ENCODE peak calls at places on chromosomes 6 and 20, in five cellular contexts. J, R, H, O and M are unnamed samples.

GRCh38 chr6:150008588-150008987 is 16.7 kb downstream of the RAET1L start:
- DNase-seq in H (no peak), J (peak), R (peak), O (no peak), M (no peak)

GRCh38 chr20:38961530-38962043 is 557 bp upstream of the DHX35 start:
- DNase-seq in O (no peak), H (no peak), R (no peak), J (no peak), M (no peak)

GRCh38 chr6:157428418-157429202 is 47.6 kb downstream of the ZDHHC14 start:
- DNase-seq in R (peak), H (no peak), J (peak), O (no peak), M (peak)

GRCh38 chr6:81766482-81767069 is 14.1 kb upstream of the TENT5A start:
- DNase-seq in H (no peak), O (no peak), J (no peak), R (no peak), M (peak)

GRCh38 chr6:146358341-146359046 is 185.1 kb upstream of the RAB32 start:
- DNase-seq in H (no peak), J (no peak), O (no peak), R (no peak), M (no peak)

GRCh38 chr6:71333700-71334099 is 45.1 kb downstream of the OGFRL1 start:
- DNase-seq in H (no peak), O (no peak), J (no peak), R (no peak), M (no peak)

GRCh38 chr20:62980970-62981369 is 25.8 kb downstream of the BHLHE23 start:
- DNase-seq in H (no peak), O (no peak), J (no peak), R (no peak), M (no peak)

GRCh38 chr6:68747110-68747509 is 112.0 kb downstream of the ADGRB3 start:
- DNase-seq in J (no peak), R (no peak), O (no peak), H (no peak), M (no peak)

GRCh38 chr20:14055127-14055742 is 59.9 kb downstream of the MACROD2 start:
- DNase-seq in J (peak), R (peak), O (no peak), H (no peak), M (peak)

GRCh38 chr6:45923831-45924391 is 91.7 kb downstream of the CLIC5 start:
- DNase-seq in H (no peak), O (no peak), J (no peak), R (no peak), M (no peak)

GRCh38 chr6:133555726-133556125 is 314.6 kb downstream of the EYA4 start:
- DNase-seq in J (no peak), O (no peak), R (no peak), H (no peak), M (no peak)

GRCh38 chr6:150640556-150641206 is 41.0 kb downstream of the PLEKHG1 start:
- DNase-seq in O (no peak), J (no peak), H (no peak), R (no peak), M (no peak)

GRCh38 chr6:168050225-168050796 is 28.7 kb downstream of the FRMD1 start:
- DNase-seq in H (no peak), O (no peak), R (no peak), J (no peak), M (no peak)

GRCh38 chr6:10800810-10801209 is 37.5 kb downstream of the MAK start:
- DNase-seq in J (peak), R (no peak), O (no peak), H (no peak), M (peak)

GRCh38 chr6:73216859-73217258 is 8.4 kb downstream of the KHDC1L start:
- DNase-seq in R (no peak), O (no peak), J (no peak), H (no peak), M (no peak)

GRCh38 chr6:101956961-101957360 is 563.5 kb downstream of the GRIK2 start:
- DNase-seq in R (no peak), H (no peak), O (no peak), J (no peak), M (no peak)

GRCh38 chr6:159311618-159312017 is 142.4 kb downstream of the FNDC1 start:
- DNase-seq in H (no peak), J (no peak), R (no peak), O (no peak), M (no peak)

GRCh38 chr20:44969320-44969879 is 3.1 kb downstream of the STK4 start:
- DNase-seq in H (no peak), R (no peak), O (no peak), J (no peak), M (no peak)

GRCh38 chr6:37807656-37808055 is 11.9 kb upstream of the ZFAND3 start:
- DNase-seq in R (no peak), H (no peak), J (no peak), O (no peak), M (no peak)

GRCh38 chr6:165178056-165178455 is 131.3 kb downstream of the C6orf118 start:
- DNase-seq in H (no peak), R (no peak), J (no peak), O (no peak), M (no peak)

GRCh38 chr6:125871365-125871764 is 80.6 kb downstream of the NCOA7 start:
- DNase-seq in R (no peak), H (no peak), O (no peak), J (no peak), M (no peak)

GRCh38 chr20:47356526-47357295 is at the start of gene ZMYND8:
- DNase-seq in H (peak), R (peak), O (peak), J (peak), M (peak)

GRCh38 chr20:47354710-47355488 is 1.6 kb downstream of the ZMYND8 start:
- DNase-seq in R (no peak), O (no peak), J (no peak), H (no peak), M (peak)

GRCh38 chr20:47355489-47356219 is 845 bp downstream of the ZMYND8 start:
- DNase-seq in J (no peak), R (no peak), O (no peak), H (no peak), M (no peak)

GRCh38 chr20:47357296-47358051 is 975 bp upstream of the ZMYND8 start:
- DNase-seq in J (peak), R (peak), O (peak), H (no peak), M (peak)

GRCh38 chr20:47356220-47356525 is 326 bp downstream of the ZMYND8 start:
- DNase-seq in H (no peak), R (peak), J (no peak), O (no peak), M (no peak)
- H3K9ac ChIP-seq in H (peak), R (peak), J (peak), O (no peak), M (peak)

GRCh38 chr6:32852844-32853540 is 512 bp downstream of the TAP1 start:
- DNase-seq in H (no peak), O (peak), R (no peak), J (no peak), M (no peak)

GRCh38 chr6:32854376-32855178 is 585 bp downstream of the PSMB9 start:
- DNase-seq in R (no peak), O (no peak), H (no peak), J (no peak), M (no peak)

GRCh38 chr6:32855467-32856174 is 1.6 kb downstream of the PSMB9 start:
- DNase-seq in J (no peak), R (no peak), H (no peak), O (no peak), M (no peak)

GRCh38 chr6:32852018-32852843 is 1.3 kb downstream of the TAP1 start:
- DNase-seq in H (no peak), O (no peak), J (no peak), R (no peak), M (no peak)

GRCh38 chr6:32853541-32854375 is at the start of the genes PSMB9 and TAP1:
- DNase-seq in R (peak), J (peak), O (peak), H (peak), M (peak)
- TF ChIP-seq POLR2A in R (no peak), J (peak), O (peak), H (peak), M (peak)

GRCh38 chr20:50222568-50223320 is 32.1 kb downstream of the CEBPB start:
- DNase-seq in O (no peak), R (no peak), H (no peak), J (no peak), M (no peak)

GRCh38 chr20:50223321-50223995 is 32.8 kb downstream of the CEBPB start:
- DNase-seq in H (no peak), J (no peak), R (no peak), O (no peak), M (no peak)

GRCh38 chr20:50226093-50226974 is 35.7 kb downstream of the CEBPB start:
- DNase-seq in H (no peak), R (peak), O (no peak), J (no peak), M (no peak)

GRCh38 chr20:50224052-50224451 is 33.4 kb downstream of the CEBPB start:
- DNase-seq in O (no peak), H (no peak), J (no peak), R (no peak), M (no peak)

DNA sequence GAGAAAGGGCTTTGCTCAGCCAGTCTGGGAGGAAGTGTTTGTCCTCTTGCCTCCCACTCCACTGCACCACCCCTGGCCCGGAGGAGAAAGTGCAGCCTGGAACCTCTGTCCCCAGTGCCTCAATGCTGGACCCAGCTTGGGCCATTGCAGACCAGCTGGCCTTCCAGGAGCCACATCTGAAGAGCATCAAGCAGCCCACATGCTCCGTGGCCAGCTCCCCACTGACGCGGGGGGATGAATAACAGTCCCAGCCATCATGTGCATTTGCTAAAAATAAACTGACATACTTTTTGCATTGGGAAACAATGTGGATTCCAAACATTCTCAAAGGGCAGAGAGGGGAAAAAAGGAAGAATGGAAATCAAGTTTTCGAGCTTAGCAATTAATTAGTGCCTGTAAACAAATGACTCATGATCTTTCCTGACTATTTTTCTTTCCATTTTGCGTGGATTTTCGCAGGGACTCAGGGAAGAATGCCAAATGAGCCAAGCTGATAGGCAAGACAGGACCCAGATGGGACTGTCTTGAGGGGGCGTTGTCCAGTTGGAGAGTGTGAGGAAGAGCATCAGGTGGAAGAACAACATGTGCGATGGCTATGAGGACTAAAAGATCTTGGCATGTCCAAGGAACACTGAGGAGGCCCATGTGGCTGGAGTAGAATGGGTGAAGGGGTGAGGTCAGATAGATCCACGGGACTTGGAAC is 34.1 kb downstream of the CEBPB start:
- DNase-seq in R (peak), H (no peak), O (no peak), J (no peak), M (no peak)
- TF ChIP-seq JUND in R (no peak), H (no peak), O (no peak), J (no peak), M (no peak)

GRCh38 chr20:21557246-21557982 is 43.5 kb upstream of the NKX2-2 start:
- DNase-seq in R (no peak), J (no peak), H (no peak), O (no peak), M (no peak)

GRCh38 chr20:21554985-21555384 is 41.1 kb upstream of the NKX2-2 start:
- DNase-seq in O (no peak), J (no peak), R (no peak), H (no peak), M (no peak)

GRCh38 chr20:21555470-21556120 is 41.7 kb upstream of the NKX2-2 start:
- DNase-seq in O (no peak), J (no peak), H (no peak), R (no peak), M (no peak)

GRCh38 chr20:21556398-21556797 is 42.5 kb upstream of the NKX2-2 start:
- DNase-seq in O (no peak), H (no peak), R (no peak), J (no peak), M (no peak)

GRCh38 chr20:21554376-21554890 is 40.6 kb upstream of the NKX2-2 start:
- DNase-seq in J (no peak), R (no peak), H (no peak), O (no peak), M (no peak)
- H3K9ac ChIP-seq in J (no peak), R (no peak), H (no peak), O (no peak), M (no peak)

GRCh38 chr6:80638222-80639055 is 532.0 kb downstream of the BCKDHB start:
- DNase-seq in J (peak), O (no peak), R (no peak), H (peak), M (peak)
- TF ChIP-seq POLR2A in J (no peak), O (no peak), R (no peak), H (no peak), M (no peak)

GRCh38 chr6:43812850-43813584 is 43.0 kb downstream of the VEGFA start:
- DNase-seq in R (no peak), O (no peak), H (peak), J (no peak), M (no peak)
- TF ChIP-seq JUND in R (no peak), O (no peak), H (no peak), J (no peak), M (peak)

DNA sequence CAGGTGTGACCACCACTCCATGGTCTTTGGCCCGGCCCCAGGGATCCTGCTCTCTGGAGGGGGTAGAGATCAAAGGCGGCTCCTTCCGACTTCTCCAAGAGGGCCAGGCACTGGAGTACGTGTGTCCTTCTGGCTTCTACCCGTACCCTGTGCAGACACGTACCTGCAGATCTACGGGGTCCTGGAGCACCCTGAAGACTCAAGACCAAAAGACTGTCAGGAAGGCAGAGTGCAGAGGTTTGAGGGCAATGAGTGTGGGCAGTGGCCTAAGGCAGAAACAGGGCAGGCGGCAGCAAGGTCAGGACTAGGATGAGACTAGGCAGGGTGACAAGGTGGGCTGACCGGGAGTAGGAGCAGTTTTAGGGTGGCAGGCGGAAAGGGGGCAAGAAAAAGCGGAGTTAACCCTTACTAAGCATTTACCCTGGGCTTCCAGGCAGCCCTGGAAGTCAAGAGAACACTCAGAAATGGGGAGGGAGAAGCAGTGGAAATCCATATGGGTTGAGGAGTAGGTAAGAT is 533 bp downstream of the CFB start:
- DNase-seq in J (no peak), H (no peak), O (no peak), R (no peak), M (no peak)
- H3K9ac ChIP-seq in J (no peak), H (no peak), O (no peak), R (no peak), M (peak)

GRCh38 chr6:14119764-14120163 is 2.2 kb downstream of the CD83 start:
- DNase-seq in R (no peak), H (no peak), J (no peak), O (no peak), M (no peak)

GRCh38 chr6:14120556-14120955 is 3.0 kb downstream of the CD83 start:
- DNase-seq in R (no peak), O (no peak), J (no peak), H (no peak), M (no peak)

GRCh38 chr6:14118091-14118439 is 493 bp downstream of the CD83 start:
- DNase-seq in J (no peak), H (no peak), R (no peak), O (no peak), M (no peak)

GRCh38 chr6:14118444-14118843 is 872 bp downstream of the CD83 start:
- DNase-seq in H (no peak), O (no peak), J (no peak), R (no peak), M (no peak)

DNA sequence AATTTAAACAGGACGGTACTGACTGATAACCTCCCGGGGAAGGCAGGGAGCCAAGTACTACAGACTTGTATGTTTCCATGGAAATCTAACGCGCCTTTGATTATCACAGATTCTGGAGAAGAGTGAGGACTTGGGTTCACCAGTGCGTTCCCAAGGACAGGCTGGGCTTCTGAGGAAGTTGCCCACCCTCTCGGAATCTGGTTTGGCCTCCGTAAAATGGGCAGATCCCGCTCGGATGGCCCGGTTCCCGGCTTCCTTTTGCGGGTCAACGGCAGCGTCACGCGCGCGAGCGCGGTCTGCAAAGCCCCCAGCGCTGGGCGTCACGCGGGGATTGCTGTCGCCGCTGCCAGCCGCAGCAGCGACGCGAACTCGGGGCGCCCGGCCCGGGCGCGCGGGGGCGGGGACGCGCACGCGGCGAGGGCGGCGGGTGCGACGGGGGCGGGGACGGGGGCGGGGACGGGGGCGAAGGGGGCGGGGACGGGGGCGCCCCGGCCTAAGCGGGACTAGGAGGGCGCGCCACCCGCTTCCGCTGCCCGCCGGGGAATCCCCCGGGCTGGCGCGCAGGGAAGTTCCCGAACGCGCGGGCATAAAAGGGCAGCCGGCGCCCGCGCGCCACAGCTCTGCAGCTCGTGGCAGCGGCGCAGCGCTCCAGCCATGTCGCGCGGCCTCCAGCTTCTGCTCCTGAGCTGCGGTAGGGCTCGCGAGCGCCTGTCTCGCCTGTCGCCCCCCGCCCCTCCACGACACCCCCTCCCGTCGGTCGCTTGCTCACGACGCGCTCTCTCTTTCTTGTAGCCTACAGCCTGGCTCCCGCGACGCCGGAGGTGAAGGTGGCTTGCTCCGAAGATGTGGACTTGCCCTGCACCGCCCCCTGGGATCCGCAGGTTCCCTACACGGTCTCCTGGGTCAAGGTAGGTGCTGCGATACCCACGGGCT is at the start of gene CD83:
- DNase-seq in R (peak), H (no peak), O (peak), J (peak), M (peak)
- TF ChIP-seq POLR2A in R (peak), H (peak), O (peak), J (peak), M (peak)

GRCh38 chr6:162854734-162855191 is 127.0 kb downstream of the PACRG start:
- DNase-seq in J (no peak), H (no peak), O (no peak), R (no peak), M (no peak)
- TF ChIP-seq JUND in J (no peak), H (no peak), O (no peak), R (no peak), M (no peak)

GRCh38 chr20:37359836-37360235 is 13.9 kb downstream of the SRC start:
- DNase-seq in O (no peak), R (no peak), H (no peak), J (no peak), M (no peak)
- H3K9ac ChIP-seq in O (no peak), R (no peak), H (no peak), J (no peak), M (no peak)